ENCODE peak calls at places on chromosome 11, in five cellular contexts. F is RPMI7951, O is MM.1S, N is cardiac fibroblast, X is body of pancreas. L is an unnamed sample.

GRCh38 chr11:73795925-73796632 is 8.4 kb downstream of the MRPL48 start:
- DNase-seq in F (no peak), O (no peak), N (no peak), X (no peak), L (no peak)

GRCh38 chr11:123483465-123483864 is 53.4 kb downstream of the GRAMD1B start:
- DNase-seq in F (no peak), O (no peak), N (no peak), X (no peak), L (no peak)

GRCh38 chr11:47917643-47918369 is 62.6 kb upstream of the PTPRJ start:
- DNase-seq in F (peak; percentile 93), O (no peak), N (peak; percentile 90), X (peak; percentile 97), L (peak; percentile 92)

GRCh38 chr11:12797996-12798395 is 123.8 kb downstream of the TEAD1 start:
- DNase-seq in F (no peak), O (no peak), N (no peak), X (no peak), L (no peak)

GRCh38 chr11:3128356-3129180 is 36.5 kb downstream of the OSBPL5 start:
- DNase-seq in F (no peak), O (no peak), N (no peak), X (no peak), L (no peak)

GRCh38 chr11:13446444-13446843 is 16.6 kb downstream of the BTBD10 start:
- DNase-seq in F (no peak), O (no peak), N (peak; percentile 68), X (no peak), L (no peak)

GRCh38 chr11:11493698-11494097 is 128.1 kb downstream of the GALNT18 start:
- DNase-seq in F (no peak), O (no peak), N (no peak), X (no peak), L (no peak)

GRCh38 chr11:119999220-119999619 is 138.7 kb downstream of the TRIM29 start:
- DNase-seq in F (peak; percentile 3), O (no peak), N (no peak), X (no peak), L (peak; percentile 29)

GRCh38 chr11:133064152-133064877 is 468.0 kb downstream of the OPCML start:
- DNase-seq in F (peak; percentile 63), O (peak; percentile 37), N (peak; percentile 32), X (peak; percentile 70), L (peak; percentile 87)